ENCODE peak calls at places on chromosomes 11 and 22, in four cellular contexts. One of them, this sample, is unnamed.

GRCh38 chr11:693415-693831 is 1.6 kb downstream of the DEAF1 start:
- DNase-seq in K562: peak
- DNase-seq in GM12878: no peak
- DNase-seq in HepG2: no peak
- DNase-seq in this sample: no peak

GRCh38 chr22:24271406-24271760 is 752 bp downstream of the SPECC1L start:
- DNase-seq in HepG2: no peak
- DNase-seq in GM12878: no peak
- DNase-seq in K562: peak
- DNase-seq in this sample: no peak

GRCh38 chr11:10664005-10664404 is 29.6 kb downstream of the IRAG1 start:
- DNase-seq in K562: no peak
- DNase-seq in HepG2: no peak
- DNase-seq in GM12878: no peak
- DNase-seq in this sample: no peak

GRCh38 chr22:37368058-37368457 is 59.2 kb downstream of the ELFN2 start:
- DNase-seq in GM12878: no peak
- DNase-seq in HepG2: no peak
- DNase-seq in K562: no peak
- DNase-seq in this sample: no peak

GRCh38 chr11:11624926-11625325 is 3.1 kb upstream of the GALNT18 start:
- DNase-seq in K562: no peak
- DNase-seq in GM12878: no peak
- DNase-seq in HepG2: no peak
- DNase-seq in this sample: no peak

GRCh38 chr11:96227244-96227643 is 115.8 kb downstream of the MAML2 start:
- DNase-seq in K562: no peak
- DNase-seq in GM12878: no peak
- DNase-seq in HepG2: no peak
- DNase-seq in this sample: no peak

GRCh38 chr11:69949327-69949726 is 128.8 kb upstream of the ANO1 start:
- DNase-seq in K562: peak
- DNase-seq in GM12878: no peak
- DNase-seq in HepG2: peak
- DNase-seq in this sample: no peak

GRCh38 chr11:15821471-15821870 is 534.9 kb downstream of the SOX6 start:
- DNase-seq in K562: no peak
- DNase-seq in HepG2: no peak
- DNase-seq in GM12878: no peak
- DNase-seq in this sample: no peak

GRCh38 chr11:119236490-119236889 is 30.4 kb downstream of the CBL start:
- DNase-seq in HepG2: no peak
- DNase-seq in GM12878: no peak
- DNase-seq in K562: no peak
- DNase-seq in this sample: no peak

GRCh38 chr11:68150029-68150428 is 28.8 kb upstream of the CHKA start:
- DNase-seq in GM12878: no peak
- DNase-seq in HepG2: peak
- DNase-seq in K562: peak
- DNase-seq in this sample: no peak

GRCh38 chr11:67437082-67437821 is at the start of gene PTPRCAP:
- DNase-seq in HepG2: no peak
- DNase-seq in K562: peak
- DNase-seq in GM12878: no peak
- DNase-seq in this sample: no peak

GRCh38 chr11:68146010-68146540 is 24.9 kb upstream of the CHKA start:
- DNase-seq in HepG2: peak
- DNase-seq in GM12878: no peak
- DNase-seq in K562: no peak
- DNase-seq in this sample: peak

GRCh38 chr11:2914475-2915195 is 14.6 kb downstream of the PHLDA2 start:
- DNase-seq in GM12878: no peak
- DNase-seq in HepG2: no peak
- DNase-seq in K562: no peak
- DNase-seq in this sample: peak

GRCh38 chr11:3043315-3043871 is 13.8 kb downstream of the CARS1 start:
- DNase-seq in GM12878: no peak
- DNase-seq in HepG2: no peak
- DNase-seq in K562: no peak
- DNase-seq in this sample: no peak

GRCh38 chr11:57568330-57568766 is 876 bp upstream of the UBE2L6 start:
- DNase-seq in K562: peak
- DNase-seq in HepG2: peak
- DNase-seq in GM12878: peak
- DNase-seq in this sample: no peak

GRCh38 chr11:60265373-60266214 is 14.9 kb upstream of the MS4A4A start:
- DNase-seq in HepG2: peak
- DNase-seq in K562: peak
- DNase-seq in GM12878: peak
- DNase-seq in this sample: peak

GRCh38 chr22:38034278-38034882 is 22.8 kb upstream of the PICK1 start:
- DNase-seq in K562: peak
- DNase-seq in GM12878: peak
- DNase-seq in HepG2: peak
- DNase-seq in this sample: peak

GRCh38 chr11:72652871-72653615 is 21.2 kb downstream of the PDE2A start:
- DNase-seq in GM12878: no peak
- DNase-seq in K562: peak
- DNase-seq in HepG2: no peak
- DNase-seq in this sample: peak

GRCh38 chr11:3000032-3000961 is 8.2 kb upstream of the NAP1L4 start:
- DNase-seq in HepG2: no peak
- DNase-seq in K562: no peak
- DNase-seq in GM12878: no peak
- DNase-seq in this sample: peak

GRCh38 chr11:62427630-62428233 is 8.9 kb downstream of the SCGB1A1 start:
- DNase-seq in GM12878: peak
- DNase-seq in HepG2: no peak
- DNase-seq in K562: no peak
- DNase-seq in this sample: peak

GRCh38 chr22:43945632-43946390 is 9.4 kb upstream of the SAMM50 start:
- DNase-seq in HepG2: peak
- DNase-seq in K562: peak
- DNase-seq in GM12878: no peak
- DNase-seq in this sample: peak

GRCh38 chr11:46249103-46249942 is 28.1 kb upstream of the CREB3L1 start:
- DNase-seq in GM12878: no peak
- DNase-seq in HepG2: no peak
- DNase-seq in K562: peak
- DNase-seq in this sample: no peak

GRCh38 chr11:78346799-78347198 is 70.8 kb downstream of the GAB2 start:
- DNase-seq in HepG2: no peak
- DNase-seq in K562: no peak
- DNase-seq in GM12878: no peak
- DNase-seq in this sample: no peak

GRCh38 chr22:41092847-41093371 is 517 bp downstream of the EP300 start:
- DNase-seq in GM12878: no peak
- DNase-seq in HepG2: peak
- DNase-seq in K562: peak
- DNase-seq in this sample: peak

GRCh38 chr11:17098038-17098437 is 20.6 kb upstream of the RPS13 start:
- DNase-seq in K562: no peak
- DNase-seq in HepG2: no peak
- DNase-seq in GM12878: no peak
- DNase-seq in this sample: no peak
- TF ChIP-seq ZBTB33 in K562: no peak
- TF ChIP-seq ZBTB33 in HepG2: no peak
- TF ChIP-seq ZBTB33 in GM12878: no peak
- TF ChIP-seq ZBTB33 in this sample: no peak

GRCh38 chr22:49632199-49633009 is 195.3 kb downstream of the BRD1 start:
- DNase-seq in HepG2: peak
- DNase-seq in GM12878: no peak
- DNase-seq in K562: no peak
- DNase-seq in this sample: peak
- TF ChIP-seq MXI1 in HepG2: no peak
- TF ChIP-seq MXI1 in GM12878: no peak
- TF ChIP-seq MXI1 in K562: no peak
- TF ChIP-seq MXI1 in this sample: no peak

GRCh38 chr11:74670171-74670570 is 61.1 kb downstream of the CHRDL2 start:
- DNase-seq in K562: no peak
- DNase-seq in HepG2: no peak
- DNase-seq in GM12878: no peak
- DNase-seq in this sample: no peak
- TF ChIP-seq ZBTB33 in K562: no peak
- TF ChIP-seq ZBTB33 in HepG2: no peak
- TF ChIP-seq ZBTB33 in GM12878: no peak
- TF ChIP-seq ZBTB33 in this sample: no peak

GRCh38 chr11:134292661-134293060 is 16.5 kb downstream of the GLB1L3 start:
- DNase-seq in K562: no peak
- DNase-seq in GM12878: no peak
- DNase-seq in HepG2: no peak
- DNase-seq in this sample: no peak

GRCh38 chr11:134291196-134291595 is 15.0 kb downstream of the GLB1L3 start:
- DNase-seq in K562: no peak
- DNase-seq in GM12878: no peak
- DNase-seq in HepG2: no peak
- DNase-seq in this sample: no peak

GRCh38 chr11:134289167-134289566 is 13.0 kb downstream of the GLB1L3 start:
- DNase-seq in HepG2: no peak
- DNase-seq in K562: no peak
- DNase-seq in GM12878: no peak
- DNase-seq in this sample: no peak

GRCh38 chr11:134289789-134290188 is 13.6 kb downstream of the GLB1L3 start:
- DNase-seq in GM12878: no peak
- DNase-seq in K562: peak
- DNase-seq in HepG2: no peak
- DNase-seq in this sample: no peak

DNA sequence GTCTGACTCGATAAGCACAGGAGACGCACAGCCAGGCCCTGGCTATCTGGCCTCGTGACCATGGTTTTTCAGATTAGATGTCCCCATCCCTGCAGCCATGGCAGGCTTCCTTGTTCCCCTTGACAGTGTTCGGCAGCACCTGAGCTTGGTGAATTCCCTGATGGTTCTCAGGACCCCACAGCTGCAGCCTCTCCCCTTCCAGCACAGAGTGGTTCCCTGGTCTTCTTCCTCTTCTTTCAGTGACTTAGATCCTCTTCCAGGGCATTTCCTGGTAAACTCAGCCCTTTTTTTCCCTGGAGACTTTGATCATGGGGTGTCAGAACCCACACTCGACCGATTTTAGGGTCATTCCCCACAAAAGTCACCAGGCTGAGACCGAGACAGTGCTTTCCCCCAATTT is 14.5 kb downstream of the GLB1L3 start:
- DNase-seq in K562: peak
- DNase-seq in GM12878: no peak
- DNase-seq in HepG2: no peak
- DNase-seq in this sample: no peak
- TF ChIP-seq MXI1 in K562: no peak
- TF ChIP-seq MXI1 in GM12878: no peak
- TF ChIP-seq MXI1 in HepG2: no peak
- TF ChIP-seq MXI1 in this sample: no peak

GRCh38 chr11:81496566-81496965 is 1237.1 kb downstream of the FAM181B start:
- DNase-seq in HepG2: no peak
- DNase-seq in K562: no peak
- DNase-seq in GM12878: no peak
- DNase-seq in this sample: no peak

GRCh38 chr11:81494431-81494830 is 1239.2 kb downstream of the FAM181B start:
- DNase-seq in GM12878: no peak
- DNase-seq in K562: no peak
- DNase-seq in HepG2: no peak
- DNase-seq in this sample: no peak

GRCh38 chr11:81492923-81493445 is 1240.7 kb downstream of the FAM181B start:
- DNase-seq in GM12878: no peak
- DNase-seq in HepG2: no peak
- DNase-seq in K562: no peak
- DNase-seq in this sample: no peak

GRCh38 chr11:81495699-81496292 is 1237.9 kb downstream of the FAM181B start:
- DNase-seq in GM12878: no peak
- DNase-seq in HepG2: no peak
- DNase-seq in K562: no peak
- DNase-seq in this sample: no peak

GRCh38 chr11:81497202-81497804 is 1236.4 kb downstream of the FAM181B start:
- DNase-seq in HepG2: peak
- DNase-seq in GM12878: no peak
- DNase-seq in K562: peak
- DNase-seq in this sample: peak
- TF ChIP-seq ZBTB33 in HepG2: no peak
- TF ChIP-seq ZBTB33 in GM12878: no peak
- TF ChIP-seq ZBTB33 in K562: no peak
- TF ChIP-seq ZBTB33 in this sample: no peak

GRCh38 chr11:66317766-66318575 is 1.1 kb upstream of the CD248 start:
- DNase-seq in HepG2: peak
- DNase-seq in GM12878: no peak
- DNase-seq in K562: no peak
- DNase-seq in this sample: peak
- TF ChIP-seq MXI1 in HepG2: no peak
- TF ChIP-seq MXI1 in GM12878: no peak
- TF ChIP-seq MXI1 in K562: no peak
- TF ChIP-seq MXI1 in this sample: no peak

GRCh38 chr22:46501701-46502100 is 35.7 kb downstream of the CELSR1 start:
- DNase-seq in GM12878: no peak
- DNase-seq in HepG2: no peak
- DNase-seq in K562: no peak
- DNase-seq in this sample: no peak
- TF ChIP-seq ZBTB33 in GM12878: no peak
- TF ChIP-seq ZBTB33 in HepG2: no peak
- TF ChIP-seq ZBTB33 in K562: no peak
- TF ChIP-seq ZBTB33 in this sample: no peak

GRCh38 chr22:50247748-50248147 is 2.9 kb upstream of the TUBGCP6 start:
- DNase-seq in K562: peak
- DNase-seq in HepG2: no peak
- DNase-seq in GM12878: no peak
- DNase-seq in this sample: peak
- TF ChIP-seq MXI1 in K562: peak
- TF ChIP-seq MXI1 in HepG2: no peak
- TF ChIP-seq MXI1 in GM12878: no peak
- TF ChIP-seq MXI1 in this sample: peak